ENCODE peak calls at places on chromosome 1, in four cellular contexts. U is HepG2, S is K562, P is GM12878. D is an unnamed sample.

GRCh38 chr1:103110701-103111100 is 2.4 kb upstream of the COL11A1 start:
- DNase-seq in U (no peak), S (no peak), P (no peak), D (no peak)

GRCh38 chr1:204988201-204988600 is 54.8 kb upstream of the CNTN2 start:
- DNase-seq in U (no peak), S (no peak), P (no peak), D (no peak)

GRCh38 chr1:38826262-38826661 is 33.3 kb downstream of the RRAGC start:
- DNase-seq in U (no peak), S (no peak), P (no peak), D (no peak)

GRCh38 chr1:57019240-57019805 is 53.5 kb upstream of the C8B start:
- DNase-seq in U (no peak), S (no peak), P (no peak), D (no peak)

GRCh38 chr1:206478746-206479145 is 8.5 kb downstream of the IKBKE start:
- DNase-seq in U (no peak), S (no peak), P (no peak), D (no peak)

GRCh38 chr1:97680894-97681293 is 239.9 kb downstream of the DPYD start:
- DNase-seq in U (no peak), S (no peak), P (no peak), D (no peak)

GRCh38 chr1:78054972-78055371 is 9.2 kb downstream of the GIPC2 start:
- DNase-seq in U (no peak), S (no peak), P (no peak), D (no peak)

GRCh38 chr1:153040950-153041631 is at the start of gene SPRR2D:
- DNase-seq in U (no peak), S (no peak), P (no peak), D (no peak)

GRCh38 chr1:215059947-215060346 is 22.6 kb upstream of the KCNK2 start:
- DNase-seq in U (no peak), S (no peak), P (no peak), D (no peak)

GRCh38 chr1:10380594-10381275 is 18.1 kb upstream of the PGD start:
- DNase-seq in U (peak; percentile 30), S (no peak), P (no peak), D (peak; percentile 89)
- TF ChIP-seq USF2 in U (no peak), S (no peak), P (no peak), D (no peak)

GRCh38 chr1:46180082-46180616 is 3.9 kb upstream of the P3R3URF start:
- DNase-seq in U (peak; percentile 36), S (peak; percentile 74), P (no peak), D (peak; percentile 35)
- TF ChIP-seq MYC in U (no peak), S (no peak), P (no peak), D (no peak)

GRCh38 chr1:232404227-232404626 is 225.7 kb downstream of the SIPA1L2 start:
- DNase-seq in U (no peak), S (no peak), P (no peak), D (no peak)

GRCh38 chr1:232407120-232407519 is 222.8 kb downstream of the SIPA1L2 start:
- DNase-seq in U (no peak), S (no peak), P (no peak), D (no peak)

GRCh38 chr1:232403017-232403714 is 226.8 kb downstream of the SIPA1L2 start:
- DNase-seq in U (no peak), S (no peak), P (no peak), D (no peak)

GRCh38 chr1:232409584-232409983 is 220.3 kb downstream of the SIPA1L2 start:
- DNase-seq in U (no peak), S (no peak), P (no peak), D (no peak)

DNA sequence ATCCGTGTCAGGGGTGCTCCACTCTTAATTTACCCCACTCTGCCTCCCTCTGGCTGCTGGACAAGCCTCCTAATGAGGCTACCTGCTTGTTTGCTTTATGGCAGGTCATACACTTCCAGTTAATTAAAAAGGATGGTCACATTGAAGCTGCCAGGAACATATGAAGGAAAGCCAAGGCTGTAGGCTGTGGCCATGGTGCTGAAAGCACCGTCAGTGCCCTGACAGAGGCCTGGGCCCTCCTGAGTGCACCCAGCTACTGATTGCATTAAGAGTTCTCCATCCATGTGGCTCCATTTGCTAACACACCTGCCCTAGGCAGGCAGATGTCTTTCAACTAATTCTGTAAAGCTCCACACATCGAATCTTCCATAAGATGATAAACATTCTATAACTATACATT is 225.0 kb downstream of the SIPA1L2 start:
- DNase-seq in U (no peak), S (no peak), P (no peak), D (no peak)
- TF ChIP-seq USF2 in U (no peak), S (no peak), P (no peak), D (no peak)

DNA sequence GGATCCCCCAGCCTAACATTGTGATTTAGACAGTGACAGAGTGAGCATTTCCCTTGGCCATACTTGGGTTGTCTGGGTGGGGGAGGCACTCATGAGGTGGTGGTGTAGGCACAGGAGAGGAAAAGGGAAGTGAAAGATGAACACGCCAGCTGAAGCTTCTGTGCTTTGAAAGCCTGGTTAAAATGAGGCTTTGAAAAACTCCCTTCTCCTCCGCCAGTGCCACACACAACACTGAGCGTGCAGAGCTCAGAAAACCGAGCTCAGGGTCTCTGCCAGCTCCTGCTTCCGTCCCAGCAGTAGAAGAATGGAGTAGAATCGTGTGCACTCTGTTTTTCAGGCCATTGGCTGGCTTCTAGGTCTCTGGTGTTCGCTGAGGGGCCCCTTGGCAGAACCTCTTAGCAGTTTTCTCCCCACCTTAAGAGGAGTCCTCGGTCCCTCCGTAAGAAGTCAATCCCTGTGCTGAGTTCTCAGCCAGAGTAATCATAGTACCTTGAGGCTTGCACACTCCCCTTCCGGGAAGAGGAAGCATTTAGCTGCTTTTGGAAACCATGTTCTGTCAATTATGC is 12.9 kb downstream of the PLEKHM2 start:
- DNase-seq in U (no peak), S (no peak), P (peak; percentile 93), D (no peak)
- TF ChIP-seq MYC in U (no peak), S (no peak), P (no peak), D (no peak)

DNA sequence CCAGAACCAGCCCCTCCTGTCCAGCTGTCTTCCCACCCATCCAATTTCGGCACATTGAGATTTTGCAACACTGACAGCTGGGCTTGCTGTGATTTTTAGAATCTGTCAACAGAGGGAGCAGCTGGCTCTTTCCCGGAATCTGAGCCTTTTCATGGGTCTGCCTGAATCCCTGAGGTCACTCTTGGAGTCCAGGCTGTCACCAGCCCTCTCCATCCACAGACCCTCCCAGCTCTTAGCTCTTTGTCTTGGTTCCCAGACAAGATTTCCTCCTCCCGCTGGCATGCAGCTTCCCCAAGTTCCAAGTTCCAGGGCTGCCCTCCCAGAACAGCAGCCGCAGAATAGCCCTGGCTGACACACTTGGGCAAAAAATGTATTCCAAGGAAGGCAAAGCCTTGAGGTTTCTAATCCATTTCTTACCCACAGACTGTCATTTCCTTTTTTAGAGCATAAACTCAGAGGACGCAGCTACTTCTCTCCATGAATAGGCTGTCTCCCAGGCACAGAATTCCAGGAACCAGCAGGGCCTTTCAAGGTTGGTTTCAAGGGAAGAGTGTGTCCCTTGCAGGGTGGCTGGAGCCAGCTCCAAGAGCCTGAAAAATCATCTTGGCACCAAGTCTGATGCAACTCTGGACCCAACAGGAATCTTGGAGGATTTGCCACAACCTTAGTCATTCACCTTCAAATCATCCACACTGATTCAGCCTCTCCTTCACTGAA is 7.1 kb upstream of the TMEM61 start:
- DNase-seq in U (peak; percentile 40), S (no peak), P (no peak), D (peak; percentile 24)
- TF ChIP-seq USF2 in U (no peak), S (no peak), P (no peak), D (no peak)

GRCh38 chr1:90176530-90176929 is 181.6 kb downstream of the ZNF326 start:
- DNase-seq in U (no peak), S (no peak), P (no peak), D (no peak)
- TF ChIP-seq MYC in U (no peak), S (no peak), P (no peak), D (no peak)